ENCODE peak calls at places on chromosomes 3 and 15, in seven cellular contexts. D is cardiac muscle cell, L is PC-3, B is ovary, Y is A549, A is GM23338, P is transverse colon. Q is an unnamed sample.

GRCh38 chr15:73907018-73907394 is 19.3 kb upstream of the LOXL1 start:
- DNase-seq in P (no peak), L (no peak), Y (no peak), B (no peak), A (no peak), D (no peak), Q (no peak)

GRCh38 chr15:72599855-72600464 is 54.5 kb upstream of the GOLGA6B start:
- DNase-seq in D (peak), Y (peak), L (peak), P (no peak), A (peak), B (no peak), Q (no peak)

GRCh38 chr3:72957303-72957702 is 39.3 kb upstream of the PPP4R2 start:
- DNase-seq in L (no peak), Y (no peak), P (no peak), A (no peak), B (peak), D (peak), Q (no peak)

GRCh38 chr15:85810075-85810474 is 15.3 kb upstream of the KLHL25 start:
- DNase-seq in A (no peak), Y (no peak), L (peak), D (no peak), P (no peak), B (no peak), Q (no peak)

GRCh38 chr15:70533931-70534742 is 229.2 kb downstream of the UACA start:
- DNase-seq in B (no peak), D (no peak), P (no peak), L (peak), A (no peak), Y (no peak), Q (no peak)

GRCh38 chr3:133440652-133441051 is 40.8 kb downstream of the BFSP2 start:
- DNase-seq in P (no peak), L (no peak), Y (no peak), A (no peak), B (no peak), D (no peak), Q (no peak)

GRCh38 chr3:124797426-124797945 is 67.2 kb downstream of the UMPS start:
- DNase-seq in D (no peak), B (no peak), P (no peak), A (no peak), L (no peak), Y (no peak), Q (no peak)

GRCh38 chr3:149369991-149370866 is 7.2 kb downstream of the TM4SF1 start:
- DNase-seq in Y (peak), A (peak), L (peak), P (no peak), B (no peak), D (peak), Q (no peak)

GRCh38 chr3:26963356-26963742 is 340.8 kb downstream of the LRRC3B start:
- DNase-seq in Y (peak), B (no peak), L (no peak), P (no peak), A (peak), D (no peak), Q (no peak)

GRCh38 chr3:71582612-71583568 is 638 bp downstream of the FOXP1 start:
- DNase-seq in D (peak), L (peak), B (peak), A (peak), Y (peak), P (peak), Q (peak)

GRCh38 chr3:124174463-124174862 is 182.5 kb upstream of the ROPN1 start:
- DNase-seq in D (peak), B (no peak), L (peak), A (no peak), P (no peak), Y (no peak), Q (no peak)

GRCh38 chr3:17021614-17022013 is 136.9 kb downstream of the PLCL2 start:
- DNase-seq in P (no peak), A (no peak), L (no peak), B (no peak), Y (no peak), D (no peak), Q (no peak)

GRCh38 chr15:69414702-69415161 is 583 bp downstream of the KIF23 start:
- DNase-seq in L (peak), D (peak), A (peak), Y (peak), P (peak), B (peak), Q (peak)

GRCh38 chr3:180926526-180926925 is 14.1 kb downstream of the FXR1 start:
- DNase-seq in L (no peak), D (no peak), Y (no peak), B (no peak), P (no peak), A (no peak), Q (no peak)

GRCh38 chr15:83809345-83809744 is 155.4 kb downstream of the ADAMTSL3 start:
- DNase-seq in Y (no peak), P (no peak), L (no peak), B (no peak), D (no peak), A (no peak), Q (no peak)

GRCh38 chr15:62656071-62656470 is 386.5 kb upstream of the TPM1 start:
- DNase-seq in L (no peak), Y (no peak), A (no peak), B (no peak), P (no peak), D (no peak), Q (no peak)

GRCh38 chr3:86990734-86991481 is at the start of gene VGLL3:
- DNase-seq in L (peak), Y (peak), P (peak), A (peak), D (peak), B (peak), Q (peak)

DNA sequence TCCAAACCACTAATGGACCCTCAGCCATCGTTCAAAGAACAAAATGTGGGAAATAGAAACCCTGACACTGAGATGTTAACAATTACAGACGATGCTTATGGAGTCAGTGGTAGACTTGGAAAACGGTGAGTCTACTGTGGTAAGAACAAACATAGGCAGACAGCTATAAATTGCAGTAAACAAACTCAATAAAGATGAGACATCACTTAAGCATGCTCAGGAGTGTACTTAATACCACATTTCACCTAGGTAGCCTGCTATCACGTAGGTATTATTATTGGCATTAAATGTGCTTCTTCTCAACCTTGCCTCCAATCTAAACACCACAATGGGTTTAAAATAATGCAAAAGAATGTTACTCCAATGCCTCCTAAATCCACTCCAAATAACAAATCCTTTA is 2.5 kb downstream of the OSBPL10 start:
- DNase-seq in B (no peak), Y (peak), L (peak), D (no peak), P (no peak), A (no peak), Q (no peak)
- H3K27ac ChIP-seq in B (no peak), Y (no peak), L (peak), D (no peak), P (no peak), A (no peak), Q (no peak)

GRCh38 chr15:23564798-23565394 is 578 bp upstream of the MKRN3 start:
- DNase-seq in B (no peak), P (no peak), Y (no peak), D (no peak), A (no peak), L (no peak), Q (no peak)
- TF ChIP-seq CTCF in B (no peak), P (no peak), Y (no peak), D (no peak), A (no peak), L (no peak), Q (no peak)

GRCh38 chr3:29525254-29525881 is 244.5 kb downstream of the RBMS3 start:
- DNase-seq in L (peak), P (peak), B (peak), A (no peak), Y (peak), D (peak), Q (peak)
- H3K27ac ChIP-seq in L (no peak), P (peak), B (peak), A (no peak), Y (peak), D (peak), Q (peak)

DNA sequence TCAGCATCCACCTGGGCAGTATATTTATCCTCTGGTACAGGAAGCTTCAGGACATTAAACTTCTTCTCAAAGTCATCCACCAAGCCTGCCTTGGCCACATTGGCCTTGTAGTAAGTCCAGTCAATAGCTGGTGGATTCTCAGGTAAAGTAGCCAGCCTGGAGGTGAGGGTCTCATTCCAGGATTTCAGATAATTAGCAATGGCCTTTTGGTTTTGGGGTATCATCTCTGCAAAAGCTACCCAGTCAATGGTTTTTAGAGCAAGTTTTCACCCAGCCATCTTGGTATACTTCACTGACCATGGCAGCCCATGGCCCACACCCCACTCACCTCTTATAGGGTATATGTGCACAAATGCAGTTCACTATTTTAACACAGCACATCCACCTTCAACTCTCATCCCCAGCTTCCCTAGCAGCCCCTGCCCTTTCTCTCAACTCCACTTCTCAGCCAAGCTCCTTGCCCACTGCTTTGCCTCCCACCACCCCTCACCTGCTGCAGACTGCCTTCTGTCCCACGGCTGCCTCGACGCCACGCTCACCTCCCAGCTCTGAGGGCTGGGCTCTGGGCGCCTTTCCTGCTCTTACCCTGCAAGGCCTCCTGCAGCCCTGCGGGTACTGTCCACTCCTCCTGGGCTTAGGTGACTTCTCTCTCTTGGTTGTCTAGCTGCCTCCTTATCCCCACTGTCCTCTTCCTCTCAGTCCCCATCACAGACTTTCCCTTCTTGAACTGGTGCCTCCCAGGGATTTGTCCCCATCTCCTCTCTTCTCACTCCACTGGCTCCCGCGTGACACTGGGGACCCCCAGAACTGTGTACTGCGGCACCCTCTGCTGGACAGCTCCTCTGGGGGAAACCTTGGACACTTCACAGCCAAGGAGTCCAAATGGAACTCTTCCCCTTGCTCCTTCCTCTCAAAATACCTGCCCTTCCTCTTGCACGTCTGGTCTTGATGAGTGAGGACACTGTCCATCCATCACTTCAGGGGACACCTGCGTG is 1.7 kb upstream of the TGM5 start:
- DNase-seq in P (no peak), Y (no peak), L (peak), A (peak), B (no peak), D (peak), Q (no peak)
- TF ChIP-seq CTCF in P (no peak), Y (no peak), L (peak), A (peak), B (no peak), D (peak), Q (peak)

DNA sequence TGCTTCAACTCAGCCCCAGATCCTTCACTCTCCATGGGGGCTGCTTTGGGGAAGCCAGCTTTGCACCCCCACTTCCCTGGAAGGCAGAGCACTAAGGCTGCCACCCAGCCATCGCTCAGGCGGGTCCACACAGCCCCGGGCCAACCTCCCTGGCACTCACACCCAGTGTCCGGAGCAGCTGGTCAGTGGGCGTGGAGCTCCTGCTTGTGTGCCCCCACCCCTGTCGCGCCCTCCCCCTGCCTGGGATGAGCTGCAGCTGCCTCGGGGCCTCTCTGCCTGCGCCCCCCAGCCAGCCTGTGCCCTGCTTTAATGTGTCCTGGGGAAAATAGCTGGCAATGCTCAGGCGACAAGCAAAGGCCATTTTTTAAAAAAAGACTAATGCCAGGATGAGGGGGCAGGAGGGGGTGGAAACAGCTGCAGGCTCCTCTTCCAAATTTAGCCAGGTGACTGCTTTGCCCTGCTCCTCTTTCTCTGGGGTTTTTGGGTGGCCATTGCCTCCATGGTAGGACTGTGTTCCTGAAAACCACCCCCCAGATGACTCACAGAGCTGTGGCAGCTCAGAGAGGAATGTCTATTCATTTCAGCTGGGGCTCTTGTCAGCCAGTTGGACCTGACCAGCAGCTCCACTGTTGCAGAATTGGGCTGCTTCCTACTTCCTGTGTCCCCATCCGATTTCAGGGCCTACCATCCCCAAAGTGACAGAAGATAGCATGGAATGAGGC is 65.0 kb downstream of the CEMIP start:
- DNase-seq in B (no peak), P (no peak), Y (no peak), D (peak), L (peak), A (no peak), Q (no peak)
- H3K27ac ChIP-seq in B (no peak), P (no peak), Y (no peak), D (no peak), L (peak), A (no peak), Q (no peak)

Q was measured in heart right ventricle.